ENCODE peak calls at places on chromosomes 3 and 15, in six cellular contexts. B, M, G, C, X and V are unnamed samples. For H3K4me1, the result is how much of the 10 kb centered on the place peaks cover.

GRCh38 chr3:172223870-172224269 is 184.5 kb downstream of the FNDC3B start:
- DNase-seq in G (peak), B (no peak), M (no peak), C (no peak), X (no peak), V (no peak)

GRCh38 chr15:41801185-41801584 is 26.7 kb upstream of the JMJD7 start:
- DNase-seq in G (no peak), X (no peak), M (no peak), C (no peak), B (no peak), V (no peak)

GRCh38 chr3:177596248-177596821 is 399.1 kb upstream of the TBL1XR1 start:
- DNase-seq in B (no peak), X (no peak), G (no peak), M (no peak), C (peak), V (no peak)

GRCh38 chr3:150107429-150108175 is 136.9 kb upstream of the PFN2 start:
- DNase-seq in B (no peak), M (no peak), G (no peak), X (no peak), C (no peak), V (no peak)

GRCh38 chr3:8183627-8184026 is 318.0 kb upstream of the LMCD1 start:
- DNase-seq in B (peak), G (no peak), C (no peak), M (no peak), X (no peak), V (no peak)

GRCh38 chr15:78455749-78456148 is 17.7 kb downstream of the IREB2 start:
- DNase-seq in B (no peak), C (no peak), M (no peak), G (no peak), X (peak), V (no peak)

GRCh38 chr3:193851416-193851815 is 258.4 kb downstream of the OPA1 start:
- DNase-seq in G (no peak), B (no peak), C (no peak), M (no peak), X (no peak), V (no peak)

GRCh38 chr15:52134502-52135144 is 22.0 kb upstream of the BCL2L10 start:
- DNase-seq in M (no peak), X (no peak), C (no peak), G (no peak), B (peak), V (no peak)

GRCh38 chr3:79651536-79652065 is 116.2 kb downstream of the ROBO1 start:
- DNase-seq in M (no peak), B (no peak), X (no peak), C (no peak), G (no peak), V (no peak)

GRCh38 chr3:148943531-148944200 is 47.7 kb upstream of the GYG1 start:
- DNase-seq in C (no peak), B (no peak), M (no peak), X (peak), G (peak), V (no peak)

GRCh38 chr3:116927918-116928317 is 218.3 kb downstream of the TUSC7 start:
- DNase-seq in M (no peak), C (no peak), X (no peak), G (no peak), B (peak), V (no peak)

GRCh38 chr15:48427960-48428547 is 96.8 kb downstream of the DUT start:
- DNase-seq in M (no peak), X (peak), B (no peak), C (no peak), G (peak), V (no peak)

GRCh38 chr3:22960326-22960984 is 242.7 kb upstream of the UBE2E2 start:
- DNase-seq in B (no peak), M (peak), X (peak), C (no peak), G (peak), V (peak)

GRCh38 chr3:149453140-149453805 is 21.2 kb upstream of the TM4SF4 start:
- DNase-seq in B (no peak), C (no peak), G (no peak), M (no peak), X (no peak), V (no peak)

GRCh38 chr15:100596792-100597191 is 5.2 kb downstream of the LINS1 start:
- DNase-seq in G (no peak), C (peak), B (no peak), X (no peak), M (peak), V (no peak)

GRCh38 chr3:50270422-50270831 is 1.5 kb downstream of the SEMA3B start:
- DNase-seq in M (no peak), B (no peak), C (no peak), G (peak), X (no peak), V (no peak)

GRCh38 chr15:39127925-39128617 is 452.8 kb upstream of the THBS1 start:
- DNase-seq in M (no peak), X (peak), B (peak), C (no peak), G (peak), V (no peak)

GRCh38 chr15:51494411-51495314 is 127.9 kb downstream of the DMXL2 start:
- DNase-seq in B (no peak), C (no peak), X (peak), G (peak), M (no peak), V (no peak)

GRCh38 chr3:196518999-196519737 is 4.0 kb upstream of the SMCO1 start:
- DNase-seq in C (no peak), G (peak), X (peak), M (peak), B (peak), V (peak)

GRCh38 chr15:23395030-23395692 is 40.6 kb downstream of the GOLGA8S start:
- DNase-seq in C (no peak), B (no peak), X (no peak), M (no peak), G (no peak), V (no peak)

GRCh38 chr15:71755571-71755970 is 54.8 kb upstream of the NR2E3 start:
- DNase-seq in X (no peak), B (no peak), G (no peak), M (no peak), C (no peak), V (no peak)

GRCh38 chr3:128823638-128824037 is 55.8 kb upstream of the ACAD9 start:
- DNase-seq in G (no peak), C (no peak), M (no peak), B (no peak), X (no peak), V (no peak)

GRCh38 chr3:128884992-128885391 is 5.6 kb downstream of the ACAD9 start:
- DNase-seq in G (no peak), B (no peak), C (no peak), X (no peak), M (no peak), V (no peak)

GRCh38 chr3:90007786-90008499 is 900.5 kb downstream of the EPHA3 start:
- DNase-seq in G (peak), C (no peak), X (peak), M (peak), B (no peak), V (no peak)

GRCh38 chr3:535566-536416 is 339.2 kb downstream of the CHL1 start:
- DNase-seq in G (peak), M (peak), C (no peak), B (peak), X (peak), V (no peak)

GRCh38 chr3:79767194-79767952 is 425 bp downstream of the ROBO1 start:
- DNase-seq in X (peak), C (no peak), G (no peak), M (no peak), B (peak), V (no peak)

GRCh38 chr3:155859859-155860258 is 5.6 kb upstream of the SLC33A1 start:
- DNase-seq in M (no peak), G (peak), X (peak), B (no peak), C (no peak), V (no peak)

GRCh38 chr3:4425707-4426106 is 41.4 kb downstream of the SUMF1 start:
- DNase-seq in B (no peak), M (no peak), C (no peak), X (no peak), G (peak), V (no peak)

GRCh38 chr15:100073982-100074381 is 267.8 kb downstream of the ADAMTS17 start:
- DNase-seq in X (no peak), B (no peak), C (no peak), M (no peak), G (no peak), V (no peak)

GRCh38 chr15:78127882-78128281 is 3.4 kb downstream of the CIB2 start:
- DNase-seq in X (no peak), G (no peak), C (no peak), M (no peak), B (no peak), V (no peak)

GRCh38 chr3:127136024-127136600 is 56.8 kb upstream of the PRR23E start:
- DNase-seq in M (no peak), G (no peak), B (no peak), X (no peak), C (no peak), V (no peak)

GRCh38 chr3:147397155-147397888 is 9.0 kb downstream of the ZIC4 start:
- DNase-seq in C (no peak), G (no peak), B (peak), X (no peak), M (no peak), V (no peak)

GRCh38 chr15:64635486-64635815 is 139.9 kb downstream of the RBPMS2 start:
- DNase-seq in B (peak), X (peak), M (peak), G (peak), C (no peak), V (peak)

GRCh38 chr3:160486459-160486869 is 36.9 kb upstream of the TRIM59 start:
- DNase-seq in M (no peak), X (peak), G (peak), B (no peak), C (no peak), V (no peak)

GRCh38 chr3:60010778-60011177 is 961.0 kb upstream of the CFAP20DC start:
- DNase-seq in G (no peak), X (no peak), C (no peak), M (no peak), B (no peak), V (no peak)

GRCh38 chr3:195086341-195086740 is 184.6 kb downstream of the XXYLT1 start:
- DNase-seq in B (no peak), M (no peak), X (no peak), C (no peak), G (no peak), V (no peak)

GRCh38 chr15:90419738-90420487 is 31.9 kb downstream of the IQGAP1 start:
- DNase-seq in X (peak), C (no peak), B (no peak), M (no peak), G (peak), V (no peak)

GRCh38 chr15:90420488-90420850 is 32.4 kb downstream of the IQGAP1 start:
- DNase-seq in M (no peak), C (no peak), B (no peak), G (no peak), X (no peak), V (no peak)

GRCh38 chr15:90419202-90419601 is 31.2 kb downstream of the IQGAP1 start:
- DNase-seq in X (no peak), B (no peak), G (no peak), C (no peak), M (no peak), V (no peak)

GRCh38 chr15:90422043-90422442 is 34.0 kb downstream of the IQGAP1 start:
- DNase-seq in B (no peak), M (no peak), X (no peak), C (no peak), G (no peak), V (no peak)

DNA sequence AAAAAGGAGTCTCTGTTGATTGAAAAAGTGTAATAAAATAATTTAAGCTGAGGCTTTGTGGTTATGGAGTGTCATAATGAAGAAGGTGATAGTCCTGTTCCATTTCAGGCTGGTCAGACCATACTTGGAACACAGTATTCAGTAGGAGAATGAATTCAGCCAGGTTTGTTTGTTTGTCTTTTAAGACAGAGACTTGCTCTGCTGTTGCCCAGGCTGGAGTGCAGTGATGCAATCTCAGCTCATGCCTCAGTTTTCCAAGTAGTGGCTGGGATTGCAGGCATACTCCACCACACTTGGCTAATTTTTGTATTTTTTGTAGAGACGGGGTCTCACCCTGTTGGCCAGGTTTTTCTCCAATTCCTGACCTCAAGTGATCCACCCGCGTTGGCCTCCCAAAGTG is 33.5 kb downstream of the IQGAP1 start:
- DNase-seq in G (peak), X (no peak), C (no peak), B (no peak), M (no peak), V (no peak)
- H3K4me1 ChIP-seq in G (under half), X (under half), C (under half), B (under half), M (under half), V (half or more)

GRCh38 chr3:173663664-173664063 is 266.1 kb downstream of the NLGN1 start:
- DNase-seq in M (no peak), B (no peak), G (no peak), C (no peak), X (no peak), V (no peak)

GRCh38 chr3:173659972-173660371 is 262.4 kb downstream of the NLGN1 start:
- DNase-seq in C (no peak), X (no peak), B (no peak), M (no peak), G (no peak), V (no peak)

GRCh38 chr3:173660645-173661299 is 263.2 kb downstream of the NLGN1 start:
- DNase-seq in G (peak), X (no peak), C (no peak), M (no peak), B (no peak), V (no peak)
- H3K4me1 ChIP-seq in G (under half), X (under half), C (under half), M (under half), B (under half), V (under half)

DNA sequence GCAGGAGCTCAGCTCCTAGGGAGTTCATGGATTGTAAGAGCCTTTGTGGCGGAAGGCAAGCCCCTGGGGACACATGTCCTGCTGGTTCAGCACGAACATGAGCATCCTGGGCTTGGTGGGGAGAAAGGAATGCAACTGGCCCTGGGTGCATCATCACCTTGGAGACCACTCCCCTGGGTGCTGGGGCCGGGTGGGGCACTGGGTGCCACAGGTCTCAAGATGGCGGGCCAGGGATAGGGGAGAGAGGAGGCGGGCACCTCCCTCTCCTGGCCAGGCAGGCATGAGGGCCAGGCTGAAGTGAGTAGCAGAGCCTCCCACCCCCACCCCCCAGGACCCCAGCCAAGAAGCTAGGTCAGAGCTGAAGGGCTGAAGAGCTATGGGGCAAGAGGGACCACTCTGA is 768 bp downstream of the PCBP4 start:
- DNase-seq in G (no peak), M (no peak), B (no peak), C (no peak), X (no peak), V (no peak)
- H3K4me1 ChIP-seq in G (under half), M (under half), B (under half), C (under half), X (under half), V (under half)

GRCh38 chr3:69838217-69838616 is 99.0 kb downstream of the MITF start:
- DNase-seq in G (peak), C (no peak), X (peak), M (no peak), B (no peak), V (no peak)
- H3K4me1 ChIP-seq in G (under half), C (under half), X (under half), M (under half), B (under half), V (under half)

DNA sequence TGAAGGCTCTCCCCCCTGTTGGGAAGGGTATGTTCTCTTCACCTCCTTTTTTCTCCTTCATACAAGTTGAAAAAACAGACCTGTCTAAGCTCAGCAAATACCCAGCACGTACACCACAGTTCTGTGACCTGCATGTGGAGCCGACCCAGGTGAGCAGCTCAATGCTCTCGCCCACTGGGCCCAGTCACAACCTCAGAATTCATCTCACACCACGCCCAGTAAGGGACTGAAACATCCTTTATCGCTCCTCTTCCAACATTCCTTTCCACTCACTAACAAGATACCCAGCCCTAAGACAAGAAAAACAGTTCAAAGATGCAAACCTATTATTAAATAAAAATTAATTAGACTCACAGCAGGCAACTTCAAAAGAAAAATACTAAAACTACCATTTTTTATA is 68.9 kb downstream of the FOXP1 start:
- DNase-seq in X (no peak), G (peak), C (no peak), B (no peak), M (no peak), V (no peak)
- H3K4me1 ChIP-seq in X (under half), G (under half), C (under half), B (under half), M (under half), V (under half)